ENCODE peak calls at places on chromosomes 4 and X, in seven cellular contexts. H, D, S, X, Z, E and A are unnamed samples. For H3K27me3, the result is how much of the 10 kb centered on the place peaks cover.

GRCh38 chrX:6238576-6238975 is 9.9 kb upstream of the NLGN4X start:
- DNase-seq in X (no peak), S (no peak), Z (no peak), D (no peak), E (no peak), H (no peak), A (no peak)

GRCh38 chrX:129736491-129736890 is 2.3 kb upstream of the XPNPEP2 start:
- DNase-seq in E (no peak), D (no peak), S (no peak), Z (no peak), X (no peak), H (no peak), A (no peak)

GRCh38 chr4:39976945-39977488 is 694 bp downstream of the PDS5A start:
- DNase-seq in X (peak), S (peak), H (no peak), D (peak), Z (no peak), E (peak), A (peak)

GRCh38 chrX:17535229-17535628 is 160.2 kb downstream of the NHS start:
- DNase-seq in X (peak), Z (no peak), E (peak), S (no peak), H (no peak), D (no peak), A (no peak)

GRCh38 chr4:104491396-104491821 is 3.3 kb downstream of the CXXC4 start:
- DNase-seq in D (peak), E (peak), S (peak), Z (no peak), X (peak), H (no peak), A (peak)

GRCh38 chrX:56995271-56995994 is at the start of gene SPIN3:
- DNase-seq in H (peak), Z (peak), X (peak), S (peak), E (peak), D (peak), A (peak)

GRCh38 chrX:124863303-124863702 is 456.4 kb upstream of the TEX13C start:
- DNase-seq in H (no peak), Z (no peak), X (no peak), E (no peak), D (no peak), S (no peak), A (no peak)

GRCh38 chr4:105057370-105058096 is 89.1 kb upstream of the TET2 start:
- DNase-seq in X (no peak), E (no peak), H (no peak), Z (no peak), D (peak), S (no peak), A (no peak)

GRCh38 chr4:7872264-7872771 is 67.3 kb downstream of the AFAP1 start:
- DNase-seq in S (no peak), Z (peak), D (no peak), X (peak), E (peak), H (no peak), A (peak)

GRCh38 chr4:165355900-165356300 is 22.9 kb upstream of the CPE start:
- DNase-seq in H (no peak), Z (peak), E (peak), X (peak), S (no peak), D (no peak), A (no peak)

GRCh38 chrX:53317365-53318069 is 36.1 kb upstream of the IQSEC2 start:
- DNase-seq in E (peak), Z (peak), S (peak), H (peak), D (peak), X (peak), A (peak)

GRCh38 chrX:132375941-132376340 is 112.9 kb downstream of the MBNL3 start:
- DNase-seq in X (no peak), Z (no peak), S (no peak), D (no peak), E (peak), H (no peak), A (no peak)

GRCh38 chrX:151902813-151903591 is 9.7 kb upstream of the MAGEA4 start:
- DNase-seq in H (peak), E (peak), S (no peak), X (peak), Z (peak), D (no peak), A (peak)

DNA sequence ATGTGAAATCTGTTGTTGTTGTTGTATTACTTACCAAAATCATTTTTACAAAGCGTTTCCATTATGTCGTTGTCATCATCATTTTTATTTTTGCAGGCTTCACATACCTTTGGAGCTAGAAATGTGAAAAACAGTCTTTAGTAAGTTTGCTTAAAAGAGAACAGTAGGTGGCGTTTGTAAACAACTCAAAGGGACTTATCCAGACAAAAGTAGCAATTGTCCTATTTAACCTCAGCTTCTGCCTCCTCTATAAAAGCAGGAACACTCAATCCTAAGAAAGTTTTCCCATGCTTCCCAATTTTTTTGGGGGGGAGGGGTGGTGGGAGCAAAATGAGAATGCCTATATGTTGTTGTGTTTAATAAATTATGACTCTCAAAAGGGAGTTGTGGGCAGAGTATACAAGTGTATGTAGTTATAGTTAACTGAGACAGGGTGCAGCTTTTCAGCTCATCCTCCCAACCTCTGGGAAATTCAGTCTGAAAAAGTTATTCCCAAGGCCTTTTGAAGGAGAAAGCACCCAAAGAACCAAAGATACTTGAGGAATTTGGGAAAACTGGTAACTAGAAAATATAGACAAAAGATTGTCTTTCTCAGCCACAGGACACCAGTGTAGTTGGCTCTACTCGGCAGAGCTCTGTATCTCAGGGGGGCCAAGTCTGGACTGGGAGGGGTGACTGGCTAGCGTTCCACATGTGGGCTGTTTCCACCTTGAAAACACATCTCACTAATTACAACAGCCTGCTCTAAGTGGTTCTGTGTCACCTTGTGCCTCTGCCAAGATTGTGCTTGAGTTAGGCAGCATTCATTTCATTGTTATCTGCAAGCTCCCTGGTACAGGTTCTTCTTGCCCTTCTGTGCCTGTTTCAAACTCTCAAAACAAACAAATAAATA is 2.8 kb downstream of the SFRP2 start:
- DNase-seq in H (no peak), D (no peak), Z (no peak), X (no peak), E (peak), S (no peak), A (no peak)
- TF ChIP-seq CTCF in H (no peak), D (peak), Z (peak), X (peak), E (peak), S (peak), A (peak)

DNA sequence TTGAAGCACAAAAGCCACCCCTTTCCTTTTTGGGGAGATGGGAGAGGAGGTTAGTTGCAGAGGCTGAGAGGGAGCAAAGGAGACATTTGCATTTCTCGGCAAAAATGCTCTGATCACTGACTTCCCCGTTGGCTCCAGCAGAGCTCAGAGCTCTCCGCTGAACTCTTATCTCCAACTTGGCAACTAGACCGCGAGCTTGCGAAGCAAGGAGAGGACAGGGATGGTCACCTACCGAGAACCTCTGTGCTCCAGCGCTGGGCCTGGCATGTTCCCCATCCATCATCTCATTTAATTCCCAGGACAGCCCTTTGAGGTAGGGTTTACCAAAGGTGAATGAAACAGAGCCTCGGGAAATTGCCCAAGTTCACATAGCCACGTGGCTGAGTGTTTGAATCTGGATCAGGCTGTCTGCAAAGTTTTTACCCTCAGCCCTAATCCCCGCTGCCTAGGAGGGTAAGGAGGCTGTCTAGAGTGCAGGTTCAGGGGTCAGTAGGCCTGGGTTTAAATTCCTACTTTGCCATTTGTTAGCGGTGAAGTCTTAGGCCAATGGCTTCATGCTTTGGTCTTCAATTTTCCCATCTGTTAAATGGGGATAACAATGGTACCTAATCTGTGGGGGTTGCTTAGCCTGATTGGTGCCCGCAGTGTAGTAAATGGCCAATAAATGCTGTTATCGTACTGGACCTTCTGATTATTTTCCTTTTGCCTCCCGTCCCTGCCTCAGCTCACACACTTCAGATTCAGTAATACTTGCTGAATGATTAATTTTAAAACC is 3.8 kb upstream of the CITED1 start:
- DNase-seq in E (no peak), X (no peak), Z (no peak), H (no peak), D (no peak), S (no peak), A (no peak)
- H3K27me3 ChIP-seq in E (under half), X (under half), Z (under half), H (under half), D (under half), S (under half), A (under half)

GRCh38 chrX:119063428-119063827 is 9.4 kb upstream of the CT47C1 start:
- DNase-seq in X (no peak), E (no peak), H (no peak), Z (no peak), D (no peak), S (no peak), A (no peak)

GRCh38 chrX:119069128-119069527 is 3.7 kb upstream of the CT47C1 start:
- DNase-seq in E (no peak), S (no peak), H (no peak), X (no peak), Z (no peak), D (no peak), A (no peak)

GRCh38 chrX:119071381-119071780 is 1.4 kb upstream of the CT47C1 start:
- DNase-seq in X (no peak), S (no peak), H (no peak), D (no peak), Z (no peak), E (no peak), A (no peak)

GRCh38 chrX:119069762-119070161 is 3.0 kb upstream of the CT47C1 start:
- DNase-seq in E (no peak), D (no peak), Z (no peak), H (no peak), S (no peak), X (no peak), A (no peak)

GRCh38 chrX:119067023-119067739 is 5.6 kb upstream of the CT47C1 start:
- DNase-seq in D (no peak), Z (peak), E (peak), H (peak), X (peak), S (no peak), A (peak)
- TF ChIP-seq CTCF in D (peak), Z (peak), E (peak), H (peak), X (peak), S (peak), A (peak)

GRCh38 chrX:11953615-11954014 is 184.7 kb upstream of the FRMPD4 start:
- DNase-seq in E (peak), D (no peak), Z (peak), H (no peak), X (no peak), S (no peak), A (no peak)
- H3K27me3 ChIP-seq in E (under half), D (under half), Z (under half), H (under half), X (under half), S (under half), A (under half)

GRCh38 chrX:40832723-40833122 is 97.4 kb upstream of the MED14 start:
- DNase-seq in D (no peak), X (no peak), H (no peak), S (no peak), E (no peak), Z (no peak), A (no peak)

GRCh38 chrX:40834225-40834624 is 98.9 kb upstream of the MED14 start:
- DNase-seq in S (no peak), E (no peak), D (no peak), X (no peak), Z (no peak), H (no peak), A (no peak)

GRCh38 chrX:40827331-40827730 is 92.0 kb upstream of the MED14 start:
- DNase-seq in S (no peak), E (no peak), Z (no peak), X (no peak), D (no peak), H (no peak), A (no peak)

DNA sequence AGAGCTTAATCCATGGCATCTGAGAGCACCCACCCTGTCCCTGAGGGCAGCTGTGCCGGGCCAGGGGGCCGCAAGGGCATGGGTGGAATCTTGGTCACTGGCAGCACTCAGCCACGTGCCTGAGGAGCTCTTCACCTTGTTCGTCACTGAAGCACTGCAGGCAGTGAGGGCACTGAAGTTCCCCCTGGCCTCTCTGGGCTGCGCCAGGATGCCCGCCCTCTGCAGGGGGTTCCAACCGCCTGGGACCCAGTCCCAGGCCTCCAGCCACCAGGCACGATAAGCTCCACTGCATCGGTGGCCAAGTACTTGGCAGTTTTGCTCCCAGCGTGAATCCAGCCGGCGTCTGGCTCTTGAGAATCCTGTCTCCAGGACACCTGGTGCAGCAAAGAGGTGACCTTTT is 96.4 kb upstream of the MED14 start:
- DNase-seq in D (no peak), H (no peak), E (no peak), Z (no peak), S (no peak), X (no peak), A (no peak)
- TF ChIP-seq CTCF in D (no peak), H (no peak), E (no peak), Z (no peak), S (no peak), X (no peak), A (no peak)

GRCh38 chr4:1409806-1410425 is 3.7 kb upstream of the NKX1-1 start:
- DNase-seq in D (no peak), X (no peak), S (peak), H (no peak), Z (no peak), E (no peak), A (no peak)

GRCh38 chr4:1409079-1409805 is 3.0 kb upstream of the NKX1-1 start:
- DNase-seq in D (no peak), Z (no peak), E (no peak), S (peak), H (no peak), X (no peak), A (no peak)

GRCh38 chr4:1412376-1413220 is 6.4 kb upstream of the NKX1-1 start:
- DNase-seq in S (peak), E (no peak), Z (no peak), X (no peak), H (no peak), D (no peak), A (no peak)

GRCh38 chr4:1411436-1412375 is 5.5 kb upstream of the NKX1-1 start:
- DNase-seq in S (peak), Z (no peak), D (no peak), E (no peak), H (no peak), X (no peak), A (no peak)

GRCh38 chr4:1410491-1411325 is 4.5 kb upstream of the NKX1-1 start:
- DNase-seq in E (peak), S (peak), Z (peak), D (no peak), H (peak), X (peak), A (no peak)
- H3K27me3 ChIP-seq in E (under half), S (half or more), Z (half or more), D (under half), H (half or more), X (half or more), A (under half)

GRCh38 chr4:89641367-89641687 is 195.6 kb downstream of the SNCA start:
- DNase-seq in X (no peak), H (no peak), E (no peak), Z (no peak), S (no peak), D (no peak), A (no peak)
- TF ChIP-seq CTCF in X (no peak), H (no peak), E (no peak), Z (no peak), S (no peak), D (no peak), A (no peak)

GRCh38 chrX:632391-633042 is 1.9 kb downstream of the SHOX start:
- DNase-seq in D (no peak), Z (no peak), X (no peak), S (no peak), E (no peak), H (no peak), A (no peak)

GRCh38 chrX:630007-630921 is at the start of gene SHOX:
- DNase-seq in Z (no peak), D (no peak), H (no peak), E (no peak), X (no peak), S (peak), A (no peak)

GRCh38 chrX:629230-630006 is 1.2 kb upstream of the SHOX start:
- DNase-seq in Z (no peak), X (no peak), H (no peak), D (no peak), E (no peak), S (no peak), A (no peak)

GRCh38 chrX:633043-633654 is 2.6 kb downstream of the SHOX start:
- DNase-seq in D (no peak), H (no peak), X (no peak), Z (no peak), S (no peak), E (no peak), A (no peak)

GRCh38 chrX:630922-631496 is 418 bp downstream of the SHOX start:
- DNase-seq in E (no peak), H (no peak), Z (no peak), X (no peak), D (no peak), S (no peak), A (no peak)
- H3K27me3 ChIP-seq in E (under half), H (half or more), Z (half or more), X (half or more), D (under half), S (half or more), A (under half)

GRCh38 chr4:55186123-55186522 is 60.7 kb upstream of the KDR start:
- DNase-seq in Z (no peak), X (no peak), H (no peak), S (no peak), E (peak), D (no peak), A (no peak)
- TF ChIP-seq CTCF in Z (peak), X (no peak), H (no peak), S (no peak), E (peak), D (no peak), A (no peak)

DNA sequence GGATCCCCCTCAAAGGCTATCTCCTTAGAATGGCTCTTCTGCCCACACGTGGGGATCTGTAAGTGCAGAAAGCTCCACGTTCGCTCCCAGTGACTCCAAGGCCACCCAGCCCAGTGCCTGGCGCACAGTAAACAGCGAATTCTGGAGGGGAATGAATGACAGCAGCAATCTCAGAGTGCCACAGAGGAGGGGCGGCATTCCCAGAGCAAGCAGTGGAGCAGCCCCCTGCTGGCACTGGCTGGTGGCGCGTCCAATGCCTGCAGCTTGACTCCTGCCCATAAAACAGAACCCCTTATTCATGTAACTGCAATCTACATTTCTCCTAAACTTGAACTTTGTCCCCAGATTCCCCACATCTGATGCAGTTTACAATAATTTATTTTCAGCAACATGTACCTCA is 6.9 kb upstream of the HELT start:
- DNase-seq in X (no peak), E (no peak), H (no peak), S (no peak), D (no peak), Z (no peak), A (no peak)
- H3K27me3 ChIP-seq in X (half or more), E (under half), H (half or more), S (half or more), D (under half), Z (under half), A (under half)